ENCODE peak calls at places on chromosomes 3 and 15, in eight cellular contexts. One of them, this sample, is unnamed.

GRCh38 chr3:87335931-87336330 is 59.5 kb upstream of the POU1F1 start:
- DNase-seq in tibial nerve: no peak
- DNase-seq in neural crest cell: no peak
- DNase-seq in foreskin keratinocyte: no peak
- DNase-seq in pulmonary artery endothelial cell: no peak
- DNase-seq in C1 segment of cervical spinal cord: no peak
- DNase-seq in CD4-positive, alpha-beta memory T cell: no peak
- DNase-seq in iPS-NIHi11: no peak
- DNase-seq in this sample: no peak

GRCh38 chr3:38115645-38116427 is 21.1 kb downstream of the ACAA1 start:
- DNase-seq in tibial nerve: no peak
- DNase-seq in neural crest cell: no peak
- DNase-seq in foreskin keratinocyte: no peak
- DNase-seq in pulmonary artery endothelial cell: no peak
- DNase-seq in C1 segment of cervical spinal cord: no peak
- DNase-seq in CD4-positive, alpha-beta memory T cell: no peak
- DNase-seq in iPS-NIHi11: no peak
- DNase-seq in this sample: no peak

GRCh38 chr15:88331291-88331690 is 74.8 kb upstream of the NTRK3 start:
- DNase-seq in tibial nerve: no peak
- DNase-seq in neural crest cell: peak; percentile 76
- DNase-seq in foreskin keratinocyte: no peak
- DNase-seq in pulmonary artery endothelial cell: no peak
- DNase-seq in C1 segment of cervical spinal cord: no peak
- DNase-seq in CD4-positive, alpha-beta memory T cell: no peak
- DNase-seq in iPS-NIHi11: peak; percentile 91
- DNase-seq in this sample: peak; percentile 24

GRCh38 chr3:113183748-113184661 is 27.4 kb upstream of the BOC start:
- DNase-seq in tibial nerve: no peak
- DNase-seq in neural crest cell: no peak
- DNase-seq in foreskin keratinocyte: no peak
- DNase-seq in pulmonary artery endothelial cell: peak; percentile 19
- DNase-seq in C1 segment of cervical spinal cord: no peak
- DNase-seq in CD4-positive, alpha-beta memory T cell: no peak
- DNase-seq in iPS-NIHi11: no peak
- DNase-seq in this sample: no peak

GRCh38 chr3:188037965-188038581 is 115.9 kb upstream of the LPP start:
- DNase-seq in tibial nerve: no peak
- DNase-seq in neural crest cell: no peak
- DNase-seq in foreskin keratinocyte: peak; percentile 15
- DNase-seq in pulmonary artery endothelial cell: no peak
- DNase-seq in C1 segment of cervical spinal cord: no peak
- DNase-seq in CD4-positive, alpha-beta memory T cell: no peak
- DNase-seq in iPS-NIHi11: no peak
- DNase-seq in this sample: no peak

GRCh38 chr3:141485578-141486415 is 1.0 kb upstream of the RASA2 start:
- DNase-seq in tibial nerve: no peak
- DNase-seq in neural crest cell: no peak
- DNase-seq in foreskin keratinocyte: peak; percentile 86
- DNase-seq in pulmonary artery endothelial cell: peak; percentile 81
- DNase-seq in C1 segment of cervical spinal cord: no peak
- DNase-seq in CD4-positive, alpha-beta memory T cell: peak; percentile 13
- DNase-seq in iPS-NIHi11: peak; percentile 14
- DNase-seq in this sample: no peak

GRCh38 chr3:37916685-37917084 is 55.0 kb downstream of the CTDSPL start:
- DNase-seq in tibial nerve: no peak
- DNase-seq in neural crest cell: no peak
- DNase-seq in foreskin keratinocyte: no peak
- DNase-seq in pulmonary artery endothelial cell: no peak
- DNase-seq in C1 segment of cervical spinal cord: no peak
- DNase-seq in CD4-positive, alpha-beta memory T cell: no peak
- DNase-seq in iPS-NIHi11: no peak
- DNase-seq in this sample: no peak

GRCh38 chr3:64316971-64317370 is 91.7 kb upstream of the PRICKLE2 start:
- DNase-seq in tibial nerve: no peak
- DNase-seq in neural crest cell: no peak
- DNase-seq in foreskin keratinocyte: peak; percentile 24
- DNase-seq in pulmonary artery endothelial cell: no peak
- DNase-seq in C1 segment of cervical spinal cord: no peak
- DNase-seq in CD4-positive, alpha-beta memory T cell: no peak
- DNase-seq in iPS-NIHi11: no peak
- DNase-seq in this sample: no peak

GRCh38 chr15:78000089-78000926 is 77.2 kb downstream of the TBC1D2B start:
- DNase-seq in tibial nerve: peak; percentile 56
- DNase-seq in neural crest cell: peak; percentile 61
- DNase-seq in foreskin keratinocyte: no peak
- DNase-seq in pulmonary artery endothelial cell: peak; percentile 29
- DNase-seq in C1 segment of cervical spinal cord: no peak
- DNase-seq in CD4-positive, alpha-beta memory T cell: peak; percentile 80
- DNase-seq in iPS-NIHi11: peak; percentile 94
- DNase-seq in this sample: no peak

GRCh38 chr3:32078085-32078634 is 28.3 kb upstream of the GPD1L start:
- DNase-seq in tibial nerve: no peak
- DNase-seq in neural crest cell: no peak
- DNase-seq in foreskin keratinocyte: no peak
- DNase-seq in pulmonary artery endothelial cell: no peak
- DNase-seq in C1 segment of cervical spinal cord: no peak
- DNase-seq in CD4-positive, alpha-beta memory T cell: no peak
- DNase-seq in iPS-NIHi11: no peak
- DNase-seq in this sample: no peak

GRCh38 chr3:102904629-102905028 is 469.8 kb downstream of the ZPLD1 start:
- DNase-seq in tibial nerve: no peak
- DNase-seq in neural crest cell: no peak
- DNase-seq in foreskin keratinocyte: no peak
- DNase-seq in pulmonary artery endothelial cell: no peak
- DNase-seq in C1 segment of cervical spinal cord: no peak
- DNase-seq in CD4-positive, alpha-beta memory T cell: no peak
- DNase-seq in iPS-NIHi11: no peak
- DNase-seq in this sample: no peak

GRCh38 chr15:31871159-31871886 is 159.0 kb upstream of the CHRNA7 start:
- DNase-seq in tibial nerve: no peak
- DNase-seq in neural crest cell: no peak
- DNase-seq in foreskin keratinocyte: no peak
- DNase-seq in pulmonary artery endothelial cell: no peak
- DNase-seq in C1 segment of cervical spinal cord: no peak
- DNase-seq in CD4-positive, alpha-beta memory T cell: no peak
- DNase-seq in iPS-NIHi11: no peak
- DNase-seq in this sample: no peak

GRCh38 chr3:46006646-46007045 is 11.0 kb upstream of the FYCO1 start:
- DNase-seq in tibial nerve: no peak
- DNase-seq in neural crest cell: no peak
- DNase-seq in foreskin keratinocyte: peak; percentile 27
- DNase-seq in pulmonary artery endothelial cell: no peak
- DNase-seq in C1 segment of cervical spinal cord: no peak
- DNase-seq in CD4-positive, alpha-beta memory T cell: no peak
- DNase-seq in iPS-NIHi11: no peak
- DNase-seq in this sample: no peak

GRCh38 chr15:67505675-67506572 is 15.0 kb upstream of the C15orf61 start:
- DNase-seq in tibial nerve: no peak
- DNase-seq in neural crest cell: no peak
- DNase-seq in foreskin keratinocyte: no peak
- DNase-seq in pulmonary artery endothelial cell: no peak
- DNase-seq in C1 segment of cervical spinal cord: no peak
- DNase-seq in CD4-positive, alpha-beta memory T cell: no peak
- DNase-seq in iPS-NIHi11: no peak
- DNase-seq in this sample: no peak

GRCh38 chr15:29835301-29835700 is 13.0 kb upstream of the TJP1 start:
- DNase-seq in tibial nerve: no peak
- DNase-seq in neural crest cell: no peak
- DNase-seq in foreskin keratinocyte: no peak
- DNase-seq in pulmonary artery endothelial cell: no peak
- DNase-seq in C1 segment of cervical spinal cord: no peak
- DNase-seq in CD4-positive, alpha-beta memory T cell: no peak
- DNase-seq in iPS-NIHi11: no peak
- DNase-seq in this sample: no peak

GRCh38 chr3:38084019-38084968 is 45.3 kb downstream of the DLEC1 start:
- DNase-seq in tibial nerve: no peak
- DNase-seq in neural crest cell: peak; percentile 27
- DNase-seq in foreskin keratinocyte: no peak
- DNase-seq in pulmonary artery endothelial cell: no peak
- DNase-seq in C1 segment of cervical spinal cord: no peak
- DNase-seq in CD4-positive, alpha-beta memory T cell: peak; percentile 53
- DNase-seq in iPS-NIHi11: no peak
- DNase-seq in this sample: no peak

GRCh38 chr3:123025642-123026521 is 1.7 kb downstream of the SEMA5B start:
- DNase-seq in tibial nerve: no peak
- DNase-seq in neural crest cell: peak; percentile 26
- DNase-seq in foreskin keratinocyte: no peak
- DNase-seq in pulmonary artery endothelial cell: no peak
- DNase-seq in C1 segment of cervical spinal cord: no peak
- DNase-seq in CD4-positive, alpha-beta memory T cell: no peak
- DNase-seq in iPS-NIHi11: peak; percentile 83
- DNase-seq in this sample: no peak

GRCh38 chr3:13241621-13242363 is 168.6 kb upstream of the IQSEC1 start:
- DNase-seq in tibial nerve: no peak
- DNase-seq in neural crest cell: no peak
- DNase-seq in foreskin keratinocyte: no peak
- DNase-seq in pulmonary artery endothelial cell: no peak
- DNase-seq in C1 segment of cervical spinal cord: no peak
- DNase-seq in CD4-positive, alpha-beta memory T cell: no peak
- DNase-seq in iPS-NIHi11: no peak
- DNase-seq in this sample: no peak

GRCh38 chr3:128270559-128271492 is 117.5 kb downstream of the EEFSEC start:
- DNase-seq in tibial nerve: no peak
- DNase-seq in neural crest cell: no peak
- DNase-seq in foreskin keratinocyte: peak; percentile 57
- DNase-seq in pulmonary artery endothelial cell: no peak
- DNase-seq in C1 segment of cervical spinal cord: no peak
- DNase-seq in CD4-positive, alpha-beta memory T cell: no peak
- DNase-seq in iPS-NIHi11: peak; percentile 74
- DNase-seq in this sample: no peak

GRCh38 chr3:166663194-166663593 is 716.9 kb downstream of the ZBBX start:
- DNase-seq in tibial nerve: no peak
- DNase-seq in neural crest cell: no peak
- DNase-seq in foreskin keratinocyte: peak; percentile 52
- DNase-seq in pulmonary artery endothelial cell: no peak
- DNase-seq in C1 segment of cervical spinal cord: no peak
- DNase-seq in CD4-positive, alpha-beta memory T cell: no peak
- DNase-seq in iPS-NIHi11: no peak
- DNase-seq in this sample: no peak

GRCh38 chr15:74422723-74423442 is 10.9 kb downstream of the SEMA7A start:
- DNase-seq in tibial nerve: no peak
- DNase-seq in neural crest cell: no peak
- DNase-seq in foreskin keratinocyte: peak; percentile 83
- DNase-seq in pulmonary artery endothelial cell: no peak
- DNase-seq in C1 segment of cervical spinal cord: no peak
- DNase-seq in CD4-positive, alpha-beta memory T cell: no peak
- DNase-seq in iPS-NIHi11: peak; percentile 56
- DNase-seq in this sample: peak; percentile 58

GRCh38 chr3:162729686-162730085 is 1233.1 kb downstream of the OTOL1 start:
- DNase-seq in tibial nerve: no peak
- DNase-seq in neural crest cell: no peak
- DNase-seq in foreskin keratinocyte: no peak
- DNase-seq in pulmonary artery endothelial cell: no peak
- DNase-seq in C1 segment of cervical spinal cord: no peak
- DNase-seq in CD4-positive, alpha-beta memory T cell: no peak
- DNase-seq in iPS-NIHi11: no peak
- DNase-seq in this sample: no peak

GRCh38 chr3:14641346-14641745 is 10.2 kb upstream of the CCDC174 start:
- DNase-seq in tibial nerve: no peak
- DNase-seq in neural crest cell: no peak
- DNase-seq in foreskin keratinocyte: no peak
- DNase-seq in pulmonary artery endothelial cell: no peak
- DNase-seq in C1 segment of cervical spinal cord: no peak
- DNase-seq in CD4-positive, alpha-beta memory T cell: no peak
- DNase-seq in iPS-NIHi11: no peak
- DNase-seq in this sample: no peak

GRCh38 chr3:68007621-68008226 is 353.3 kb upstream of the SUCLG2 start:
- DNase-seq in tibial nerve: no peak
- DNase-seq in neural crest cell: peak; percentile 36
- DNase-seq in foreskin keratinocyte: no peak
- DNase-seq in pulmonary artery endothelial cell: no peak
- DNase-seq in C1 segment of cervical spinal cord: no peak
- DNase-seq in CD4-positive, alpha-beta memory T cell: peak; percentile 36
- DNase-seq in iPS-NIHi11: peak; percentile 35
- DNase-seq in this sample: no peak

GRCh38 chr3:105513042-105513441 is 146.3 kb downstream of the ALCAM start:
- DNase-seq in tibial nerve: no peak
- DNase-seq in neural crest cell: no peak
- DNase-seq in foreskin keratinocyte: no peak
- DNase-seq in pulmonary artery endothelial cell: no peak
- DNase-seq in C1 segment of cervical spinal cord: no peak
- DNase-seq in CD4-positive, alpha-beta memory T cell: no peak
- DNase-seq in iPS-NIHi11: no peak
- DNase-seq in this sample: no peak

GRCh38 chr15:58686286-58686685 is 63.2 kb downstream of the ADAM10 start:
- DNase-seq in tibial nerve: no peak
- DNase-seq in neural crest cell: no peak
- DNase-seq in foreskin keratinocyte: no peak
- DNase-seq in pulmonary artery endothelial cell: no peak
- DNase-seq in C1 segment of cervical spinal cord: no peak
- DNase-seq in CD4-positive, alpha-beta memory T cell: no peak
- DNase-seq in iPS-NIHi11: peak; percentile 7
- DNase-seq in this sample: no peak

GRCh38 chr3:71397046-71397445 is 186.5 kb downstream of the FOXP1 start:
- DNase-seq in tibial nerve: no peak
- DNase-seq in neural crest cell: peak; percentile 23
- DNase-seq in foreskin keratinocyte: no peak
- DNase-seq in pulmonary artery endothelial cell: no peak
- DNase-seq in C1 segment of cervical spinal cord: no peak
- DNase-seq in CD4-positive, alpha-beta memory T cell: no peak
- DNase-seq in iPS-NIHi11: peak; percentile 44
- DNase-seq in this sample: no peak

GRCh38 chr3:139906441-139906840 is 28.5 kb upstream of the CLSTN2 start:
- DNase-seq in tibial nerve: no peak
- DNase-seq in neural crest cell: no peak
- DNase-seq in foreskin keratinocyte: peak; percentile 63
- DNase-seq in pulmonary artery endothelial cell: no peak
- DNase-seq in C1 segment of cervical spinal cord: no peak
- DNase-seq in CD4-positive, alpha-beta memory T cell: no peak
- DNase-seq in iPS-NIHi11: no peak
- DNase-seq in this sample: no peak

GRCh38 chr15:74891469-74891868 is 1.6 kb downstream of the MPI start:
- DNase-seq in tibial nerve: no peak
- DNase-seq in neural crest cell: no peak
- DNase-seq in foreskin keratinocyte: no peak
- DNase-seq in pulmonary artery endothelial cell: no peak
- DNase-seq in C1 segment of cervical spinal cord: no peak
- DNase-seq in CD4-positive, alpha-beta memory T cell: no peak
- DNase-seq in iPS-NIHi11: no peak
- DNase-seq in this sample: no peak

GRCh38 chr3:169945313-169945712 is 21.3 kb upstream of the SEC62 start:
- DNase-seq in tibial nerve: no peak
- DNase-seq in neural crest cell: no peak
- DNase-seq in foreskin keratinocyte: no peak
- DNase-seq in pulmonary artery endothelial cell: no peak
- DNase-seq in C1 segment of cervical spinal cord: no peak
- DNase-seq in CD4-positive, alpha-beta memory T cell: no peak
- DNase-seq in iPS-NIHi11: no peak
- DNase-seq in this sample: no peak

GRCh38 chr3:72004749-72005292 is 219.9 kb upstream of the PROK2 start:
- DNase-seq in tibial nerve: no peak
- DNase-seq in neural crest cell: no peak
- DNase-seq in foreskin keratinocyte: no peak
- DNase-seq in pulmonary artery endothelial cell: no peak
- DNase-seq in C1 segment of cervical spinal cord: no peak
- DNase-seq in CD4-positive, alpha-beta memory T cell: no peak
- DNase-seq in iPS-NIHi11: no peak
- DNase-seq in this sample: no peak

GRCh38 chr3:46866720-46867549 is 3.7 kb upstream of the MYL3 start:
- DNase-seq in tibial nerve: peak; percentile 75
- DNase-seq in neural crest cell: peak; percentile 85
- DNase-seq in foreskin keratinocyte: no peak
- DNase-seq in pulmonary artery endothelial cell: no peak
- DNase-seq in C1 segment of cervical spinal cord: no peak
- DNase-seq in CD4-positive, alpha-beta memory T cell: peak; percentile 59
- DNase-seq in iPS-NIHi11: peak; percentile 85
- DNase-seq in this sample: peak; percentile 51

GRCh38 chr3:141797819-141798405 is 34.7 kb downstream of the GRK7 start:
- DNase-seq in tibial nerve: no peak
- DNase-seq in neural crest cell: no peak
- DNase-seq in foreskin keratinocyte: no peak
- DNase-seq in pulmonary artery endothelial cell: no peak
- DNase-seq in C1 segment of cervical spinal cord: no peak
- DNase-seq in CD4-positive, alpha-beta memory T cell: peak; percentile 8
- DNase-seq in iPS-NIHi11: no peak
- DNase-seq in this sample: no peak

GRCh38 chr3:129278970-129279906 is 568 bp downstream of the HMCES start:
- DNase-seq in tibial nerve: no peak
- DNase-seq in neural crest cell: peak; percentile 30
- DNase-seq in foreskin keratinocyte: peak; percentile 62
- DNase-seq in pulmonary artery endothelial cell: no peak
- DNase-seq in C1 segment of cervical spinal cord: no peak
- DNase-seq in CD4-positive, alpha-beta memory T cell: peak; percentile 62
- DNase-seq in iPS-NIHi11: peak; percentile 70
- DNase-seq in this sample: peak; percentile 50

This sample was measured in substantia nigra.